ENCODE peak calls at places on chromosomes 1 and 21, in seven cellular contexts. One of them, this sample, is unnamed.

GRCh38 chr1:22673486-22674409 is 20.7 kb downstream of the C1QB start:
- DNase-seq in WTC11: peak
- DNase-seq in HFFc6: peak
- DNase-seq in astrocyte of the cerebellum: peak
- DNase-seq in osteoblast: no peak
- DNase-seq in left lung: no peak
- DNase-seq in uterus: no peak
- DNase-seq in this sample: peak

GRCh38 chr1:119420638-119421037 is 5.7 kb downstream of the HSD3B2 start:
- DNase-seq in WTC11: no peak
- DNase-seq in HFFc6: no peak
- DNase-seq in astrocyte of the cerebellum: no peak
- DNase-seq in osteoblast: no peak
- DNase-seq in left lung: no peak
- DNase-seq in uterus: no peak
- DNase-seq in this sample: no peak

GRCh38 chr1:178533547-178533946 is 20.6 kb downstream of the TEX35 start:
- DNase-seq in WTC11: no peak
- DNase-seq in HFFc6: no peak
- DNase-seq in astrocyte of the cerebellum: no peak
- DNase-seq in osteoblast: no peak
- DNase-seq in left lung: no peak
- DNase-seq in uterus: no peak
- DNase-seq in this sample: no peak

GRCh38 chr1:198187973-198188588 is 31.3 kb downstream of the NEK7 start:
- DNase-seq in WTC11: no peak
- DNase-seq in HFFc6: no peak
- DNase-seq in astrocyte of the cerebellum: no peak
- DNase-seq in osteoblast: no peak
- DNase-seq in left lung: no peak
- DNase-seq in uterus: no peak
- DNase-seq in this sample: no peak

GRCh38 chr1:47930215-47930885 is 66.8 kb downstream of the TRABD2B start:
- DNase-seq in WTC11: no peak
- DNase-seq in HFFc6: no peak
- DNase-seq in astrocyte of the cerebellum: no peak
- DNase-seq in osteoblast: peak
- DNase-seq in left lung: no peak
- DNase-seq in uterus: no peak
- DNase-seq in this sample: no peak

GRCh38 chr1:178768423-178768822 is 43.4 kb downstream of the RALGPS2 start:
- DNase-seq in WTC11: no peak
- DNase-seq in HFFc6: peak
- DNase-seq in astrocyte of the cerebellum: no peak
- DNase-seq in osteoblast: peak
- DNase-seq in left lung: no peak
- DNase-seq in uterus: no peak
- DNase-seq in this sample: peak

GRCh38 chr21:43354016-43354420 is 72.9 kb downstream of the SIK1 start:
- DNase-seq in WTC11: no peak
- DNase-seq in HFFc6: no peak
- DNase-seq in astrocyte of the cerebellum: no peak
- DNase-seq in osteoblast: no peak
- DNase-seq in left lung: no peak
- DNase-seq in uterus: no peak
- DNase-seq in this sample: no peak

GRCh38 chr1:18614011-18614735 is 16.5 kb upstream of the PAX7 start:
- DNase-seq in WTC11: no peak
- DNase-seq in HFFc6: no peak
- DNase-seq in astrocyte of the cerebellum: no peak
- DNase-seq in osteoblast: no peak
- DNase-seq in left lung: no peak
- DNase-seq in uterus: no peak
- DNase-seq in this sample: no peak

GRCh38 chr21:24729568-24729967 is 877.7 kb downstream of the MRPL39 start:
- DNase-seq in WTC11: no peak
- DNase-seq in HFFc6: no peak
- DNase-seq in astrocyte of the cerebellum: no peak
- DNase-seq in osteoblast: no peak
- DNase-seq in left lung: no peak
- DNase-seq in uterus: no peak
- DNase-seq in this sample: no peak

GRCh38 chr1:101193733-101194169 is 43.1 kb upstream of the S1PR1 start:
- DNase-seq in WTC11: no peak
- DNase-seq in HFFc6: no peak
- DNase-seq in astrocyte of the cerebellum: no peak
- DNase-seq in osteoblast: no peak
- DNase-seq in left lung: no peak
- DNase-seq in uterus: no peak
- DNase-seq in this sample: no peak

GRCh38 chr1:115545791-115546733 is 95.7 kb upstream of the VANGL1 start:
- DNase-seq in WTC11: peak
- DNase-seq in HFFc6: peak
- DNase-seq in astrocyte of the cerebellum: peak
- DNase-seq in osteoblast: peak
- DNase-seq in left lung: peak
- DNase-seq in uterus: peak
- DNase-seq in this sample: peak

GRCh38 chr1:27536767-27537166 is 46.8 kb upstream of the WASF2 start:
- DNase-seq in WTC11: peak
- DNase-seq in HFFc6: peak
- DNase-seq in astrocyte of the cerebellum: peak
- DNase-seq in osteoblast: peak
- DNase-seq in left lung: peak
- DNase-seq in uterus: peak
- DNase-seq in this sample: peak

GRCh38 chr1:23756676-23757075 is 13.4 kb downstream of the ELOA start:
- DNase-seq in WTC11: no peak
- DNase-seq in HFFc6: peak
- DNase-seq in astrocyte of the cerebellum: no peak
- DNase-seq in osteoblast: no peak
- DNase-seq in left lung: no peak
- DNase-seq in uterus: no peak
- DNase-seq in this sample: peak

GRCh38 chr1:22520871-22521270 is 42.4 kb upstream of the EPHA8 start:
- DNase-seq in WTC11: no peak
- DNase-seq in HFFc6: no peak
- DNase-seq in astrocyte of the cerebellum: no peak
- DNase-seq in osteoblast: no peak
- DNase-seq in left lung: no peak
- DNase-seq in uterus: no peak
- DNase-seq in this sample: no peak

GRCh38 chr1:29805896-29806160 is 569.5 kb downstream of the PTPRU start:
- DNase-seq in WTC11: no peak
- DNase-seq in HFFc6: no peak
- DNase-seq in astrocyte of the cerebellum: no peak
- DNase-seq in osteoblast: no peak
- DNase-seq in left lung: no peak
- DNase-seq in uterus: no peak
- DNase-seq in this sample: no peak

GRCh38 chr21:41133896-41134522 is 34.0 kb upstream of the BACE2 start:
- DNase-seq in WTC11: no peak
- DNase-seq in HFFc6: peak
- DNase-seq in astrocyte of the cerebellum: peak
- DNase-seq in osteoblast: peak
- DNase-seq in left lung: no peak
- DNase-seq in uterus: no peak
- DNase-seq in this sample: peak

GRCh38 chr1:15852828-15853302 is 5.4 kb downstream of the SPEN start:
- DNase-seq in WTC11: no peak
- DNase-seq in HFFc6: no peak
- DNase-seq in astrocyte of the cerebellum: no peak
- DNase-seq in osteoblast: no peak
- DNase-seq in left lung: no peak
- DNase-seq in uterus: no peak
- DNase-seq in this sample: no peak

GRCh38 chr1:95451054-95451453 is 217.0 kb downstream of the RWDD3 start:
- DNase-seq in WTC11: no peak
- DNase-seq in HFFc6: no peak
- DNase-seq in astrocyte of the cerebellum: no peak
- DNase-seq in osteoblast: no peak
- DNase-seq in left lung: no peak
- DNase-seq in uterus: no peak
- DNase-seq in this sample: peak

GRCh38 chr1:173052681-173053196 is 2.0 kb upstream of the TNFSF18 start:
- DNase-seq in WTC11: no peak
- DNase-seq in HFFc6: no peak
- DNase-seq in astrocyte of the cerebellum: no peak
- DNase-seq in osteoblast: peak
- DNase-seq in left lung: no peak
- DNase-seq in uterus: no peak
- DNase-seq in this sample: no peak

GRCh38 chr1:150551049-150551783 is 2.0 kb downstream of the ADAMTSL4 start:
- DNase-seq in WTC11: no peak
- DNase-seq in HFFc6: no peak
- DNase-seq in astrocyte of the cerebellum: no peak
- DNase-seq in osteoblast: peak
- DNase-seq in left lung: no peak
- DNase-seq in uterus: no peak
- DNase-seq in this sample: no peak

GRCh38 chr1:169782596-169782995 is 12.1 kb downstream of the METTL18 start:
- DNase-seq in WTC11: no peak
- DNase-seq in HFFc6: no peak
- DNase-seq in astrocyte of the cerebellum: no peak
- DNase-seq in osteoblast: no peak
- DNase-seq in left lung: no peak
- DNase-seq in uterus: no peak
- DNase-seq in this sample: no peak

GRCh38 chr1:204093421-204093717 is 20.5 kb downstream of the SOX13 start:
- DNase-seq in WTC11: no peak
- DNase-seq in HFFc6: no peak
- DNase-seq in astrocyte of the cerebellum: no peak
- DNase-seq in osteoblast: peak
- DNase-seq in left lung: no peak
- DNase-seq in uterus: no peak
- DNase-seq in this sample: no peak

GRCh38 chr1:27666791-27667254 is 5.2 kb downstream of the IFI6 start:
- DNase-seq in WTC11: no peak
- DNase-seq in HFFc6: no peak
- DNase-seq in astrocyte of the cerebellum: no peak
- DNase-seq in osteoblast: peak
- DNase-seq in left lung: no peak
- DNase-seq in uterus: no peak
- DNase-seq in this sample: no peak

GRCh38 chr1:205497351-205497750 is 7.1 kb upstream of the CDK18 start:
- DNase-seq in WTC11: no peak
- DNase-seq in HFFc6: no peak
- DNase-seq in astrocyte of the cerebellum: no peak
- DNase-seq in osteoblast: peak
- DNase-seq in left lung: no peak
- DNase-seq in uterus: no peak
- DNase-seq in this sample: no peak

DNA sequence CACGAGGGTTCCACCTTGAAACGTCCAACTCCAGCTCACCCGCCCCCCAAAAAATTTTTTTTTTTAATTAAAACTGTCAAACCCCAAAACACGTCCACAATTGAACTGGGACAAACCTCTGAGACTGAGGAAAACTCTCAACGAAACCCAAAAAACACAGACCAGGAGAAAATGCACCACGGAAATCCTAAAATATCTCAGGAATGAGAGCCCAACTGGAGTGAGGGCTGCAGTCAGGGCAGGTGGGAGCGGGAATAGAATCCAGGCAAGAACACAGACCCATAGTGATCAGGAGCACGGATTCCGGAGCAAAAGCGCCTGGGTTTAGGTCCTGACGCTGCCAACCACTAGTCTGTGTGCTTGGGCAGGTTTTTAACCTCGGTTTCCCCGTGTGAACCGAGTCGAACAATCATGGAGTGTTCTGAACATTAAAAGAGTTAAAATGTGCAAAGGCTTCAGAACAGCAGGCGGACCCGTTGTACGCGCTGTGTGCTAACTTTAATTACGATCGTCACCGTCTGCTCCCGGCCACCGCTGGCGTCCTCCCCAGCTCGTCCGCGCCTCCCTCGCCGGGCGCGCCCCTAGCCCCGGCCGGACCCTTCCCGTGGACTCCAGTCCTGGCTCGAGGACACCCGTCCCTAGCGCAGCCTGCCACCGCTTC is 624 bp downstream of the ARHGAP29 start:
- DNase-seq in WTC11: peak
- DNase-seq in HFFc6: peak
- DNase-seq in astrocyte of the cerebellum: no peak
- DNase-seq in osteoblast: peak
- DNase-seq in left lung: no peak
- DNase-seq in uterus: peak
- DNase-seq in this sample: peak
- TF ChIP-seq CTCF in WTC11: no peak
- TF ChIP-seq CTCF in HFFc6: peak
- TF ChIP-seq CTCF in astrocyte of the cerebellum: no peak
- TF ChIP-seq CTCF in osteoblast: peak
- TF ChIP-seq CTCF in left lung: peak
- TF ChIP-seq CTCF in uterus: peak
- TF ChIP-seq CTCF in this sample: peak

GRCh38 chr1:46630719-46631118 is 14.1 kb upstream of the MOB3C start:
- DNase-seq in WTC11: no peak
- DNase-seq in HFFc6: no peak
- DNase-seq in astrocyte of the cerebellum: no peak
- DNase-seq in osteoblast: peak
- DNase-seq in left lung: no peak
- DNase-seq in uterus: no peak
- DNase-seq in this sample: no peak
- TF ChIP-seq CTCF in WTC11: no peak
- TF ChIP-seq CTCF in HFFc6: no peak
- TF ChIP-seq CTCF in astrocyte of the cerebellum: no peak
- TF ChIP-seq CTCF in osteoblast: no peak
- TF ChIP-seq CTCF in left lung: no peak
- TF ChIP-seq CTCF in uterus: no peak
- TF ChIP-seq CTCF in this sample: no peak

GRCh38 chr1:88029899-88030298 is 654.2 kb upstream of the PKN2 start:
- DNase-seq in WTC11: no peak
- DNase-seq in HFFc6: no peak
- DNase-seq in astrocyte of the cerebellum: no peak
- DNase-seq in osteoblast: no peak
- DNase-seq in left lung: no peak
- DNase-seq in uterus: no peak
- DNase-seq in this sample: no peak
- TF ChIP-seq CTCF in WTC11: no peak
- TF ChIP-seq CTCF in HFFc6: no peak
- TF ChIP-seq CTCF in astrocyte of the cerebellum: no peak
- TF ChIP-seq CTCF in osteoblast: no peak
- TF ChIP-seq CTCF in left lung: no peak
- TF ChIP-seq CTCF in uterus: no peak
- TF ChIP-seq CTCF in this sample: no peak

GRCh38 chr1:210198840-210199239 is 33.8 kb upstream of the SERTAD4 start:
- DNase-seq in WTC11: no peak
- DNase-seq in HFFc6: no peak
- DNase-seq in astrocyte of the cerebellum: no peak
- DNase-seq in osteoblast: no peak
- DNase-seq in left lung: no peak
- DNase-seq in uterus: no peak
- DNase-seq in this sample: no peak

GRCh38 chr1:210201671-210202070 is 30.9 kb upstream of the SERTAD4 start:
- DNase-seq in WTC11: no peak
- DNase-seq in HFFc6: peak
- DNase-seq in astrocyte of the cerebellum: no peak
- DNase-seq in osteoblast: no peak
- DNase-seq in left lung: no peak
- DNase-seq in uterus: no peak
- DNase-seq in this sample: peak

GRCh38 chr1:210200090-210200736 is 32.4 kb upstream of the SERTAD4 start:
- DNase-seq in WTC11: no peak
- DNase-seq in HFFc6: no peak
- DNase-seq in astrocyte of the cerebellum: no peak
- DNase-seq in osteoblast: no peak
- DNase-seq in left lung: no peak
- DNase-seq in uterus: no peak
- DNase-seq in this sample: no peak

GRCh38 chr1:210195635-210196160 is 36.9 kb upstream of the SERTAD4 start:
- DNase-seq in WTC11: no peak
- DNase-seq in HFFc6: no peak
- DNase-seq in astrocyte of the cerebellum: no peak
- DNase-seq in osteoblast: no peak
- DNase-seq in left lung: no peak
- DNase-seq in uterus: no peak
- DNase-seq in this sample: no peak
- TF ChIP-seq CTCF in WTC11: no peak
- TF ChIP-seq CTCF in HFFc6: no peak
- TF ChIP-seq CTCF in astrocyte of the cerebellum: no peak
- TF ChIP-seq CTCF in osteoblast: no peak
- TF ChIP-seq CTCF in left lung: no peak
- TF ChIP-seq CTCF in uterus: no peak
- TF ChIP-seq CTCF in this sample: no peak

This sample was measured in cardiac fibroblast.